ENCODE peak calls at places on chromosomes 5 and 9, in eight cellular contexts. S is endothelial cell, N is GM06990, F is mesothelial cell of epicardium, O is glutamatergic neuron, G is nephron progenitor cell, M is SHP77, X is cardiac fibroblast. Q is an unnamed sample.

GRCh38 chr9:38126730-38127129 is 57.7 kb upstream of the SHB start:
- DNase-seq in O (no peak), X (no peak), N (no peak), F (no peak), S (no peak), M (peak; percentile 52), G (no peak), Q (no peak)

GRCh38 chr5:31153523-31153922 is 40.0 kb upstream of the CDH6 start:
- DNase-seq in F (no peak), S (no peak), G (no peak), M (no peak), O (no peak), N (no peak), X (peak; percentile 65), Q (no peak)

GRCh38 chr9:123131258-123131657 is 97.8 kb downstream of the GPR21 start:
- DNase-seq in F (no peak), N (no peak), G (no peak), O (no peak), S (no peak), M (no peak), X (peak; percentile 59), Q (peak; percentile 72)

GRCh38 chr5:54611290-54611951 is 93.9 kb downstream of the SNX18 start:
- DNase-seq in O (no peak), S (no peak), F (no peak), G (no peak), M (no peak), N (no peak), X (no peak), Q (no peak)

GRCh38 chr5:141369994-141370848 is at the start of gene PCDHGB3:
- DNase-seq in M (no peak), F (no peak), S (no peak), O (no peak), G (no peak), N (peak; percentile 37), X (peak; percentile 66), Q (no peak)

GRCh38 chr9:37486616-37487544 is 1.1 kb downstream of the POLR1E start:
- DNase-seq in X (peak; percentile 96), F (peak; percentile 36), G (no peak), N (no peak), O (no peak), S (no peak), M (no peak), Q (no peak)

GRCh38 chr5:50968296-50969206 is 302.1 kb downstream of the PARP8 start:
- DNase-seq in F (no peak), N (no peak), M (no peak), G (peak; percentile 17), X (no peak), S (peak; percentile 11), O (peak; percentile 23), Q (no peak)

GRCh38 chr5:179833709-179834070 is 13.0 kb downstream of the SQSTM1 start:
- DNase-seq in M (no peak), O (no peak), X (no peak), N (no peak), F (no peak), G (no peak), S (no peak), Q (no peak)

GRCh38 chr5:56282241-56282640 is 49.1 kb upstream of the ANKRD55 start:
- DNase-seq in M (no peak), G (no peak), S (no peak), N (no peak), F (no peak), O (no peak), X (no peak), Q (no peak)

GRCh38 chr9:3059781-3060468 is 216.0 kb upstream of the PUM3 start:
- DNase-seq in G (no peak), F (no peak), S (no peak), O (no peak), X (no peak), M (no peak), N (no peak), Q (no peak)

GRCh38 chr5:180138976-180139730 is 67.6 kb upstream of the RNF130 start:
- DNase-seq in F (no peak), M (no peak), N (no peak), S (no peak), O (no peak), G (no peak), X (no peak), Q (no peak)

Q was measured in cardiac muscle cell.